ENCODE peak calls at places on chromosomes 6 and 20, in ten cellular contexts. H, J, K, N, W, R, T, Q, U and Y are unnamed samples.

GRCh38 chr6:90261801-90262200 is 34.8 kb downstream of the BACH2 start:
- DNase-seq in H (no peak), J (no peak), K (no peak), N (no peak), W (no peak), R (no peak), T (no peak), Q (no peak), U (no peak), Y (no peak)

GRCh38 chr6:121441477-121441876 is 6.0 kb downstream of the GJA1 start:
- DNase-seq in H (no peak), J (no peak), K (no peak), N (no peak), W (no peak), R (no peak), T (no peak), Q (no peak), U (no peak), Y (no peak)

GRCh38 chr6:7134999-7135735 is 27.4 kb downstream of the RREB1 start:
- DNase-seq in H (no peak), J (peak; percentile 27), K (no peak), N (no peak), W (no peak), R (no peak), T (no peak), Q (peak; percentile 40), U (no peak), Y (no peak)

GRCh38 chr6:44627091-44627878 is 239.8 kb downstream of the CDC5L start:
- DNase-seq in H (no peak), J (no peak), K (no peak), N (no peak), W (no peak), R (no peak), T (no peak), Q (peak; percentile 39), U (no peak), Y (no peak)

GRCh38 chr6:118165500-118165899 is 258.4 kb downstream of the SLC35F1 start:
- DNase-seq in H (no peak), J (no peak), K (no peak), N (no peak), W (no peak), R (no peak), T (no peak), Q (no peak), U (no peak), Y (no peak)

GRCh38 chr6:83854766-83855165 is 1.6 kb downstream of the RIPPLY2 start:
- DNase-seq in H (peak; percentile 14), J (no peak), K (no peak), N (no peak), W (no peak), R (no peak), T (no peak), Q (no peak), U (no peak), Y (no peak)

GRCh38 chr6:99588618-99589289 is 17.9 kb upstream of the PRDM13 start:
- DNase-seq in H (peak; percentile 67), J (peak; percentile 72), K (peak; percentile 58), N (peak; percentile 69), W (peak; percentile 75), R (peak; percentile 58), T (peak; percentile 60), Q (peak; percentile 91), U (peak; percentile 74), Y (peak; percentile 78)

GRCh38 chr20:58647162-58647813 is 3.8 kb upstream of the STX16 start:
- DNase-seq in H (no peak), J (peak; percentile 4), K (no peak), N (no peak), W (no peak), R (no peak), T (no peak), Q (no peak), U (no peak), Y (no peak)

GRCh38 chr6:166743925-166744653 is 117.0 kb upstream of the RPS6KA2 start:
- DNase-seq in H (no peak), J (no peak), K (no peak), N (no peak), W (no peak), R (no peak), T (no peak), Q (no peak), U (no peak), Y (no peak)

GRCh38 chr6:17197607-17198006 is 83.6 kb upstream of the RBM24 start:
- DNase-seq in H (no peak), J (no peak), K (no peak), N (no peak), W (no peak), R (no peak), T (no peak), Q (no peak), U (no peak), Y (no peak)

GRCh38 chr20:34948030-34948429 is 7.6 kb downstream of the GSS start:
- DNase-seq in H (peak; percentile 58), J (no peak), K (no peak), N (no peak), W (peak; percentile 88), R (no peak), T (peak; percentile 76), Q (no peak), U (no peak), Y (no peak)

GRCh38 chr6:136782021-136782770 is 10.1 kb downstream of the MAP3K5 start:
- DNase-seq in H (peak; percentile 68), J (peak; percentile 5), K (no peak), N (no peak), W (peak; percentile 53), R (no peak), T (no peak), Q (no peak), U (no peak), Y (no peak)

GRCh38 chr20:3603108-3603507 is 60.1 kb downstream of the GFRA4 start:
- DNase-seq in H (no peak), J (no peak), K (no peak), N (no peak), W (no peak), R (no peak), T (no peak), Q (no peak), U (no peak), Y (no peak)